ENCODE peak calls at places on chromosomes 16 and 17, in seven cellular contexts. Q, Z, C, M, J, H and B are unnamed samples.

GRCh38 chr16:85523602-85524364 is 89.3 kb upstream of the GSE1 start:
- DNase-seq in Z (no peak), J (no peak), Q (peak), M (no peak), C (no peak), H (no peak), B (peak)

GRCh38 chr16:74465281-74465680 is 44.0 kb upstream of the CLEC18B start:
- DNase-seq in J (no peak), C (no peak), Z (no peak), Q (no peak), M (no peak), H (no peak), B (no peak)

GRCh38 chr17:6755281-6755680 is 565 bp upstream of the XAF1 start:
- DNase-seq in M (no peak), Z (no peak), H (no peak), J (no peak), Q (peak), C (no peak), B (peak)

GRCh38 chr16:58194790-58195189 is 3.1 kb downstream of the CSNK2A2 start:
- DNase-seq in J (no peak), Z (no peak), M (no peak), H (no peak), C (no peak), Q (no peak), B (no peak)

GRCh38 chr17:59165933-59166342 is 10.4 kb downstream of the PRR11 start:
- DNase-seq in J (peak), M (peak), H (peak), C (peak), Q (no peak), Z (peak), B (no peak)

GRCh38 chr16:15639061-15639568 is 3.8 kb downstream of the MARF1 start:
- DNase-seq in Z (no peak), Q (no peak), C (no peak), M (no peak), J (no peak), H (no peak), B (no peak)

GRCh38 chr17:80071116-80071980 is 30.0 kb upstream of the GAA start:
- DNase-seq in M (no peak), Q (peak), J (no peak), H (no peak), Z (no peak), C (peak), B (peak)

GRCh38 chr16:31527617-31528287 is at the start of gene AHSP:
- DNase-seq in Q (no peak), M (no peak), Z (no peak), J (no peak), H (no peak), C (no peak), B (no peak)

GRCh38 chr16:9901-10665 is 43.3 kb downstream of the POLR3K start:
- DNase-seq in Q (no peak), M (no peak), H (no peak), C (no peak), J (no peak), Z (no peak), B (no peak)

GRCh38 chr16:67202426-67202825 is 3.5 kb downstream of the ELMO3 start:
- DNase-seq in J (no peak), Q (no peak), M (no peak), C (no peak), H (no peak), Z (no peak), B (no peak)

GRCh38 chr17:1946021-1946932 is 78.9 kb downstream of the RTN4RL1 start:
- DNase-seq in H (no peak), C (no peak), Z (no peak), Q (no peak), M (no peak), J (no peak), B (peak)

GRCh38 chr16:31080756-31081419 is 6.7 kb downstream of the ZNF646 start:
- DNase-seq in H (no peak), M (no peak), J (no peak), Z (no peak), Q (no peak), C (no peak), B (no peak)

GRCh38 chr16:1514507-1514906 is 19.0 kb upstream of the TMEM204 start:
- DNase-seq in M (no peak), Q (no peak), J (no peak), C (no peak), Z (no peak), H (no peak), B (no peak)

GRCh38 chr16:87826798-87827587 is 42.3 kb downstream of the SLC7A5 start:
- DNase-seq in C (no peak), J (no peak), Z (no peak), M (no peak), Q (no peak), H (no peak), B (no peak)

GRCh38 chr17:79041723-79042420 is 17.9 kb downstream of the C1QTNF1 start:
- DNase-seq in M (no peak), H (no peak), C (no peak), Z (no peak), J (no peak), Q (no peak), B (no peak)

GRCh38 chr17:2059837-2060658 is 5.1 kb downstream of the HIC1 start:
- DNase-seq in H (no peak), Z (no peak), C (no peak), J (no peak), M (no peak), Q (no peak), B (no peak)

GRCh38 chr17:40857535-40857934 is 9.5 kb downstream of the KRT12 start:
- DNase-seq in H (no peak), Z (no peak), J (no peak), M (no peak), C (no peak), Q (no peak), B (no peak)

GRCh38 chr17:39194089-39194984 is 3.1 kb downstream of the CACNB1 start:
- DNase-seq in H (no peak), Q (no peak), Z (peak), J (no peak), M (no peak), C (peak), B (peak)

DNA sequence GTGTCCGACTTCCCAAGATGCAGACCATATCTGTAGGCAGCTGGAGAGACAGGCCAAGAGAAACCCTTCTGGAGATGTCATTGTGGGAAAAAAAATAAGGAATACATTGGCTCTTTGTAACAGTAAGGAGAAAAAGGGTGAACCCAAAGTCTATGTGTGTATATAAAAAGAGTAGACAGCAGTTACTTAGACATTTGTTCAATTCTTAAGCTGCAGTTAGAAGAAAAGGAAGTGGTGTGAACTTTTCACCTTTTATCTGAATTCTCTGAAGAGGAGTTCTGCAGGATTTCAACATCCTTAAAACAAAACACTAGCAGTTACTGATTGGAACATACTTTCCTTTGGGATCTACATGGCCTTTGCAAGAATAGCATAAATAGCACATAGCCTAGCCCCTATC is 21.7 kb downstream of the FAM117A start:
- DNase-seq in Q (no peak), J (no peak), M (no peak), Z (no peak), H (no peak), C (no peak), B (no peak)
- H3K27ac ChIP-seq in Q (peak), J (peak), M (no peak), Z (no peak), H (no peak), C (no peak), B (no peak)

DNA sequence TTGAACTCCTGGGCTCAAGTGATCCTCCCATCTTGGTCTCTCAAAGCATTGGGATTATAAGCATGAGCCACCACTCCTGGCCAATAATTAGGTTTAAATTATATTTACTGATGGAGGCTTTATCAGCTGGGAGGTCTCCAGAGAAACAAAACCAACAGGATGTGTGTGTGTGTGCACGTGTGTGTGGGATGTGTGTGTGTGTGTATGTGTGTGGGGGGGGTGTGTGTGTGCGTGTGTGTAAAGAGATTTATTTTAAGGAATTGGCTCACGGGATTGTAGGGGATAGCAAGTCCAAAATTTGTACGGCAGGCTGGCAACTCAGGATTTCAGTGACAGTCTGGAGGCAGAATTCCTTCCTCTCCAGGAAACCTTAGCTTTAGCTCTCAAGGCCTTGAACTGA is 4.6 kb downstream of the MMP25 start:
- DNase-seq in Z (no peak), M (no peak), Q (no peak), H (no peak), J (no peak), C (no peak), B (peak)
- H3K27ac ChIP-seq in Z (no peak), M (no peak), Q (no peak), H (no peak), J (no peak), C (no peak), B (no peak)

DNA sequence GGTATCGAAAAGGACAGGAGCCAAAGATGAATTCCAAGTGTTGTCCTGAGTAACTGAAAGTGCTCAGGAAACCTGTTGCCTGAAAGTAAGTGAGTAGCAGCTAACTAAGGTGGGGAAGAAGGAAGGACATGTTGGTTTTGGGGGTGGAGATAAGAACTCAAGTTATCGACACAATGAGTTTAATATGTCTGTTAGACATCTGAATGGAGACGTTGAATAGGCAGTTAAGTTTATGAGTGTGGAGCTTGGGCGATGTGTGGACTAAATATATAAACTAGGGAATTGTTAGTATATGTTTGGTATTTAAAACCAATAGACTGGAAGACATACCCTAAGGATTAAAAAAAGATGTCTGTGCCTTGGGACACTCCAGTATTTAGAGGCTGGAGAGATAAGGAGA is 82.7 kb upstream of the ASIC2 start:
- DNase-seq in H (no peak), M (no peak), J (no peak), Q (no peak), Z (no peak), C (no peak), B (no peak)
- H3K27ac ChIP-seq in H (no peak), M (no peak), J (no peak), Q (no peak), Z (no peak), C (no peak), B (no peak)

GRCh38 chr17:49378311-49378710 is 16.3 kb upstream of the ZNF652 start:
- DNase-seq in M (no peak), J (no peak), C (no peak), Z (no peak), H (no peak), Q (no peak), B (no peak)
- H3K27ac ChIP-seq in M (no peak), J (no peak), C (no peak), Z (no peak), H (no peak), Q (no peak), B (no peak)